ENCODE peak calls at places on chromosomes 5 and 9, in four cellular contexts. F is mammary epithelial cell; U is tibial artery; L is CD8-positive, alpha-beta memory T cell. W is an unnamed sample.

GRCh38 chr5:135608761-135609443 is 30.1 kb upstream of the CXCL14 start:
- DNase-seq in F (no peak), L (no peak), U (no peak), W (no peak)

GRCh38 chr5:69276422-69277174 is 41.9 kb downstream of the CDK7 start:
- DNase-seq in U (no peak), F (no peak), L (no peak), W (no peak)

GRCh38 chr5:83401122-83401620 is 70.4 kb upstream of the VCAN start:
- DNase-seq in U (no peak), F (no peak), L (no peak), W (no peak)

GRCh38 chr5:77518304-77518703 is 26.2 kb upstream of the WDR41 start:
- DNase-seq in U (no peak), L (no peak), F (no peak), W (no peak)

GRCh38 chr5:124742983-124743533 is 3.4 kb downstream of the ZNF608 start:
- DNase-seq in F (peak; percentile 92), U (no peak), L (no peak), W (no peak)

GRCh38 chr5:165504716-165505115 is 1999.3 kb downstream of the MAT2B start:
- DNase-seq in F (no peak), L (no peak), U (no peak), W (no peak)

GRCh38 chr5:147084702-147085101 is 150.1 kb upstream of the STK32A start:
- DNase-seq in U (no peak), L (no peak), F (no peak), W (peak; percentile 83)

GRCh38 chr5:141695627-141696180 is 13.7 kb upstream of the ARAP3 start:
- DNase-seq in U (no peak), L (no peak), F (peak; percentile 41), W (no peak)

GRCh38 chr5:61919920-61920319 is 386.1 kb upstream of the KIF2A start:
- DNase-seq in U (no peak), F (peak; percentile 94), L (no peak), W (no peak)

GRCh38 chr9:110189001-110189400 is 19.0 kb downstream of the C9orf152 start:
- DNase-seq in F (no peak), U (peak; percentile 62), L (no peak), W (no peak)

GRCh38 chr9:116706310-116707290 is 19.5 kb downstream of the TRIM32 start:
- DNase-seq in U (no peak), L (no peak), F (no peak), W (no peak)

GRCh38 chr9:111630182-111631070 is 708 bp upstream of the DNAJC25 start:
- DNase-seq in L (peak; percentile 0), F (no peak), U (no peak), W (no peak)
- H3K27ac ChIP-seq in L (peak overlapping the region; percentile 71), F (peak overlapping the region; percentile 4), U (peak overlapping the region; percentile 86), W (no peak overlapping the region)

GRCh38 chr9:121277518-121278275 is 9.7 kb downstream of the GSN start:
- DNase-seq in U (no peak), L (no peak), F (peak; percentile 37), W (no peak)
- H3K27ac ChIP-seq in U (peak overlapping the region; percentile 92), L (no peak overlapping the region), F (peak overlapping the region; percentile 90), W (peak overlapping the region; percentile 71)

DNA sequence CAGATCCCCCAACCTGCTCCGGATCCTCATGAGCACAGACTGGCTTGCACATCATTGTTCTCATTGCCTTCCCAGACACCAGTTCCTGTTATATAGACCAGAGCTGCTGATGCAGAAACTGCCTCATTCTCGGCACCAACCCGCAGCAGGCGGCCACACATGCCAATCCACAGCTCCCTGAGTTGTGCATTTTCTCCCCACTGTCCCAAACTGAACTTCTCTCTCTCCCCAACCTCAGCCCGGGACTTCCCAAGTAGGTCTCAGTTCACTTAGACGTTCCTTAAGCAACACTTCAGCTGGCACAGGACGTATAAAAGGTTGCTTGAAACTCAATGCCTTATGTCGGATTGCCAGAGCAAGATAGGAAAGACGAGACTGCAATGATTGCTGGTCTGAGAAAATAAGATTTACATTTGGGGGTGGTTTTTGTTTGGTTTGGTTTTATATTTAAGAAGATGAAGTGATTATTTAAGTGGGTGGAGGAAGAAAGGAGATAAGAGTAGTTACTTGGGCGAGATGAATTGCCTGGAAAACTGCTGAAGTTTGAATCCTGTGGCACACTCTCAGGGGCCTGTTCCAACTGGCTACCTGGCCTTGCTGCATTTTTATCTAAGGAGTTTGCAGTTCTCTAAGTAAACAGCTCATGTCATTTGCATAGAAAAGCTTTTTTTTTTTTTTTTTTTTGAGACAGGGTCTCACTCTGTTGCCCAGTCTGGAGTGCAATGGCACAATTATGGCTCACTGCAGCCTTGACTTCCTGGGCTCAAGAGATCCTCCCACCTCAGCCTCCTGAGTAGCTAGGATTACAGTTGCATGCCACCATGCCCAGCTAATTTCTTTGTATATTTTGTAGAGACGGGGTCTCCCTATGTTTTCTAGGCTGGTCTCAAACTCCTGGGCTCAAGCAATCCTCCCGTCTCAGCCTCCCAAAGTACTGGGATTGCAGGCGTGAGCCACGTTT is 155.4 kb downstream of the GOLPH3 start:
- DNase-seq in U (no peak), L (no peak), F (no peak), W (no peak)
- H3K27ac ChIP-seq in U (no peak overlapping the region), L (no peak overlapping the region), F (no peak overlapping the region), W (peak overlapping the region; percentile 33)

DNA sequence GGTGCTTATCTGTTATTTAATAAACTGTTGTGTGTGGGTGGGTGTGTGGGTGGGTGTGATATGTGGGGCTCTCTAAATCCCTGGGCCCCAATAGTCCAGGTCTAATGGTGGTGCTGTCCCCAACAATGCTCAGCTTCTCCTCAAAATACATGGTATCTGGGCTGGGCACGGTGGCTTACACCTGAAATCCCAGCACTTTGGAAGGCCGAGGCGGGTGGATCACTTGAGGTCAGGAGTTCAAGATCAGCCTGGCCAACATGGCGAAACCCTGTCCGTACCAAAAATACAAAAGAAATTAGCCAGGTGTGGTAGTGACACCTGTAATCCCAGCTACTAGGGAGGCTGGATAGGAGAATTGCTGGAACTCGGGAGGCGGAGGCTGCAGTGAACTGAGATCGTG is 4.5 kb upstream of the ORM1 start:
- DNase-seq in U (no peak), F (no peak), L (no peak), W (no peak)
- H3K27ac ChIP-seq in U (no peak overlapping the region), F (no peak overlapping the region), L (no peak overlapping the region), W (no peak overlapping the region)

DNA sequence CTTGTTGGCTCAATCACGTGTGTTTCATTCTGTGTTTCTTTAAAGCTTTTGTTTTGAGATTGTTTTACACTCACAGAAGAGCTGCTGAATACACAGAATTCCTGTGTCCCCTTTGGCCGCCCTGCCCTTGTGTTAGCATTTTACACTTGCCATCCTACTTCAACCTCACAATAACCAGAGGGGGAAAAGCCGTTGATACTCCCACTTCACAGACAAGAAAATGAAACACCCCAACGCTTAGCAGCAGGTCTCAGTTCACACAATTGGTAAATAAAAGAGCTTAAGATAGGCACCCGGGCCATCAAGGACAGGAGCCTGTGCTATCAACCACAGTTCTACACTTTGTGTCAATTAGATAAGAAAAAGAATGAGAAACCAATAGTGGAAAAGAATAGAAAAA is 178.0 kb downstream of the SYK start:
- DNase-seq in F (no peak), U (no peak), L (no peak), W (no peak)
- H3K27ac ChIP-seq in F (peak overlapping the region; percentile 38), U (no peak overlapping the region), L (no peak overlapping the region), W (no peak overlapping the region)